ENCODE peak calls at places on chromosome 3, in five cellular contexts. O is lower lobe of right lung; G is tibial artery; B is CD8-positive, alpha-beta T cell; R is CD8-positive, alpha-beta memory T cell. U is an unnamed sample. For H3K4me1, the result is how much of the 10 kb centered on the place peaks cover.

GRCh38 chr3:158819282-158819681 is 17.4 kb downstream of the MFSD1 start:
- DNase-seq in O (no peak), G (no peak), B (no peak), R (no peak), U (no peak)

GRCh38 chr3:171895890-171896289 is 52.7 kb downstream of the TMEM212 start:
- DNase-seq in O (no peak), G (no peak), B (no peak), R (no peak), U (no peak)

GRCh38 chr3:27166888-27167287 is 202.3 kb downstream of the NEK10 start:
- DNase-seq in O (no peak), G (peak), B (no peak), R (no peak), U (no peak)

GRCh38 chr3:129690406-129690805 is 83.9 kb upstream of the PLXND1 start:
- DNase-seq in O (no peak), G (no peak), B (peak), R (peak), U (peak)

GRCh38 chr3:183830187-183830586 is 4.8 kb upstream of the MAP6D1 start:
- DNase-seq in O (no peak), G (no peak), B (no peak), R (no peak), U (no peak)

GRCh38 chr3:128151758-128152274 is 1.5 kb upstream of the EEFSEC start:
- DNase-seq in O (no peak), G (no peak), B (no peak), R (no peak), U (no peak)

GRCh38 chr3:117600112-117600511 is 890.5 kb downstream of the TUSC7 start:
- DNase-seq in O (peak), G (no peak), B (no peak), R (peak), U (peak)

GRCh38 chr3:128971421-128971820 is 22.5 kb downstream of the CFAP92 start:
- DNase-seq in O (no peak), G (no peak), B (no peak), R (no peak), U (no peak)

DNA sequence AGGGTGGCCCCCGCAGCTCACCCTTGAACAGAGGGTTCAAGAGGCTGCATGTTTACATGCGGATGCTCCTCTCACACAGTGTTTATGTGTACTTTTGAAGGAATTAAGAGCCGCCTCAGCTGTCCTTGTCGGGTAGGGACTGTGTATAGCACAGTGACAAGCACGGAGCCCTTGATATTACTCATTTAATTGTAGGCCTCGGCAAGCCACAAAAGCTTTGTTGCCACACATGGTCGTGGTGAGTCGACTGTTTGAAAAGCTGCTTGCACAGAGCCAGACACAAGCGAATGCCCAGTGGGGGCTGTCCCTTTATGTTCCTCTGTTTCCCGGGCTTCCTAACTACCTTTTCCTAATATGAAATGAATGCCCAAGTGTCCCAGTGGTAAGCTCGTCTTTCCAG is 4.5 kb downstream of the ESYT3 start:
- DNase-seq in O (no peak), G (peak), B (no peak), R (no peak), U (no peak)
- H3K4me1 ChIP-seq in O (half or more), G (under half), B (under half), R (under half), U (under half)

DNA sequence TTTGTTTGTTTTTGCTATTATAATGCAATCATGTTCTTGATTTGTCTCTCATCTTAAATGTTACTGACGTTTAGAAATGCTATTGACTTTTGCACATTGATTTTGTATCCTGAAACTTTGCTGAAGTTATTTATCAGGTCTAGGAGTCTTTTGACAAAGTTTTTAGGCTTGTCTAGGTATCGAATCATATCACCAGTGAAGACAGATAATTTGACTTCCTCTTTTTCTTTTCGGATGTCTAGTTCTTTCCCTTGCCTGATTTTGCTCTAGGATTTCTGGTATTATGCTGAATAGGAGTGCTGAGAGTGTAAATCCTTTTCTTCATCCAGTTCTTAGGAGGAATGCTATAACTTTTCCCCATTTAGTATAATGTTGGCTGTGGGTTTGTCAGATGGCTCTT is 719.7 kb upstream of the BCHE start:
- DNase-seq in O (no peak), G (no peak), B (no peak), R (no peak), U (no peak)
- H3K4me1 ChIP-seq in O (under half), G (under half), B (under half), R (under half), U (under half)

GRCh38 chr3:132979606-132980005 is 58.6 kb upstream of the TMEM108 start:
- DNase-seq in O (no peak), G (no peak), B (no peak), R (no peak), U (no peak)
- H3K4me1 ChIP-seq in O (under half), G (under half), B (under half), R (under half), U (under half)

DNA sequence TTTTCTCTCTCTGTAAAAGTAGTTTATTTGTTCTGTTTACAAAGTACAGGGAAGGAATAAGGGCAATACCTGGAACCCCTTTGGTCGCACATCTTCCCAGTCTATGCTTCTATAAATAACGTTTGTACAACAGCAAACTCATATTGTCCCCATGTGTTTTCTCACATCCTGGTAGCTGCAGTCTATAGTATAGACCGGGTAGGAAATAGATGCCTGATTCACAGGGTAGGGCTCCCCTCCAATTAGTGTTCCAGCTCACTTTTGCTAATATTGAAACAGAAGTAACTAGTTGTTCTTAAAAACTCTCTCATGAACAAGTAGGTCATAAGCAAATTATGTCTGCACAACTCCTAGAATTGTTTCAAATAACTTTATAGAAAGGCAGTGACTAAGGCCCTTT is 17.7 kb downstream of the ATG7 start:
- DNase-seq in O (no peak), G (no peak), B (no peak), R (no peak), U (no peak)
- H3K4me1 ChIP-seq in O (half or more), G (under half), B (under half), R (under half), U (under half)

GRCh38 chr3:136456196-136456595 is 206.1 kb downstream of the PCCB start:
- DNase-seq in O (no peak), G (no peak), B (no peak), R (no peak), U (no peak)
- H3K4me1 ChIP-seq in O (under half), G (under half), B (under half), R (under half), U (under half)

DNA sequence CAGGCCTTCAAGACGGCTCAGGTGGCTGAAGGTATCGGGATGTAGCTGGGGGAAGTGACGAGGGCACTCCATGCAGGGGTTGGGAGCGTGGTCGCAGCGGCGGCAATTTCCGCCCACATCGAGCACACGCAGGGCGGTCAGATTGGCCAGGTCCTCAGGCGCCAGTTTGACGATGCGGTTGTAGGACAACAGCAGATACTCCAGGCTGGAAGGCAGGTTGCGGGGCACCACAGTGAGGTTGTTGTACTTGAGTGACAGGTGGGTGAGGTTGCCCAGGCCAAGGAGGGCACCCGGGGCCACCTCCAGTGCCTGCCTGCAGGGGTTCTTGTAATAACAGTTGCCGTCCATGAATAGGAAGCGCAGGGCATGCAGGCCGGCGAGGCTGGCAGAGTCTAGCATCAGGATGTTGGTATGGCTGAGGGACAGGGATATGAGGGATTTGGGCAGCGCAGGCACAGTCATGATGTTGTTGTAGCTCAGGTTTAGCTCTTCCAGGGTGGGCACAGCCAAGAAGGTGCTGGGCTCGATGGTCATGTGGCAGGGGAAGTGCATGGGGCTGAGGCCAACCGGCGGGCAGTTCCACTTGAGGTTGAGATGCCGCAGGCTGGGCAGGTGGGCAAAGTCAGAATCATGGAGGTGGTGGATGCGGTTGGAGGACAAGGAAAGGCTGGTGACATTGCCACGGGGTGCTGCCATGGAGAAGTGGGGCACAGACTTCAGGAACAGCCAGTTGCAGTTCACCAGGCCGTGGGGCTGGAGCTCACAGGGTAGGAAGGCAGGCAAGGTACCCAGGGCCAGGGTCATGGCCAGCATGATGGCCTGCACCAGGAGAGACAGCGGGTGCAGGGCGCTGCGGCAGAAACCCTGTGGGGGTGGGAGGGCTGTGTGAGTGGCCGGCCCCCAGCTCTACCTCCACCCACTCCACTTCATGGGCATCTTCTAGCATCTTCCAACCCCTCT is 1.7 kb downstream of the TLR9 start:
- DNase-seq in O (no peak), G (no peak), B (no peak), R (no peak), U (no peak)
- H3K4me1 ChIP-seq in O (under half), G (under half), B (half or more), R (half or more), U (under half)

GRCh38 chr3:33060609-33061337 is 36.2 kb downstream of the GLB1 start:
- DNase-seq in O (no peak), G (no peak), B (peak), R (peak), U (no peak)
- H3K4me1 ChIP-seq in O (under half), G (under half), B (under half), R (half or more), U (under half)

GRCh38 chr3:58012302-58012701 is 4.1 kb downstream of the FLNB start:
- DNase-seq in O (no peak), G (no peak), B (no peak), R (no peak), U (no peak)

GRCh38 chr3:58013973-58014649 is 5.9 kb downstream of the FLNB start:
- DNase-seq in O (no peak), G (peak), B (no peak), R (no peak), U (no peak)

GRCh38 chr3:58011580-58011979 is 3.4 kb downstream of the FLNB start:
- DNase-seq in O (no peak), G (no peak), B (no peak), R (no peak), U (no peak)

GRCh38 chr3:58015524-58015915 is 7.3 kb downstream of the FLNB start:
- DNase-seq in O (no peak), G (no peak), B (no peak), R (no peak), U (no peak)

GRCh38 chr3:58013099-58013498 is 4.9 kb downstream of the FLNB start:
- DNase-seq in O (no peak), G (no peak), B (no peak), R (no peak), U (no peak)
- H3K4me1 ChIP-seq in O (under half), G (half or more), B (half or more), R (under half), U (under half)

GRCh38 chr3:195103623-195104022 is 167.3 kb downstream of the XXYLT1 start:
- DNase-seq in O (no peak), G (no peak), B (no peak), R (peak), U (no peak)
- H3K4me1 ChIP-seq in O (under half), G (under half), B (under half), R (under half), U (under half)

GRCh38 chr3:45562027-45562426 is 32.5 kb upstream of the LIMD1 start:
- DNase-seq in O (no peak), G (no peak), B (no peak), R (no peak), U (no peak)
- H3K4me1 ChIP-seq in O (under half), G (under half), B (under half), R (under half), U (under half)

U was measured in iPS DF 6.9.